ENCODE peak calls at places on chromosomes 13 and 19, in four cellular contexts. O is fibroblast of the aortic adventitia, Z is omental fat pad, Y is BE2C. K is an unnamed sample.

GRCh38 chr19:48121909-48122371 is 11.3 kb upstream of the PLA2G4C start:
- DNase-seq in O (no peak), Z (no peak), Y (peak), K (no peak)

GRCh38 chr19:46134527-46134926 is 10.0 kb upstream of the IGFL3 start:
- DNase-seq in O (peak), Z (no peak), Y (no peak), K (no peak)

GRCh38 chr13:108877300-108877699 is 247.9 kb downstream of the MYO16 start:
- DNase-seq in O (no peak), Z (no peak), Y (no peak), K (no peak)

GRCh38 chr13:21047591-21048282 is 13.6 kb downstream of the LATS2 start:
- DNase-seq in O (no peak), Z (no peak), Y (no peak), K (no peak)

GRCh38 chr19:41376241-41376997 is at the start of gene TMEM91:
- DNase-seq in O (peak), Z (no peak), Y (peak), K (peak)

GRCh38 chr13:26050568-26051230 is 1.1 kb downstream of the SHISA2 start:
- DNase-seq in O (no peak), Z (no peak), Y (peak), K (no peak)

GRCh38 chr13:113393226-113393571 is 29.3 kb upstream of the GRTP1 start:
- DNase-seq in O (no peak), Z (no peak), Y (no peak), K (no peak)

GRCh38 chr19:46065486-46065885 is 24.7 kb upstream of the IGFL4 start:
- DNase-seq in O (peak), Z (no peak), Y (no peak), K (no peak)

GRCh38 chr19:47798904-47799266 is 5.5 kb downstream of the TPRX1 start:
- DNase-seq in O (no peak), Z (no peak), Y (no peak), K (no peak)

GRCh38 chr19:7857727-7858701 is 16.2 kb downstream of the PRR36 start:
- DNase-seq in O (no peak), Z (no peak), Y (no peak), K (no peak)

GRCh38 chr13:106295971-106296370 is 239.5 kb downstream of the EFNB2 start:
- DNase-seq in O (no peak), Z (no peak), Y (no peak), K (no peak)

GRCh38 chr19:36028313-36029041 is 4.2 kb downstream of the CLIP3 start:
- DNase-seq in O (no peak), Z (no peak), Y (no peak), K (no peak)

GRCh38 chr19:36031308-36031707 is 1.4 kb downstream of the CLIP3 start:
- DNase-seq in O (no peak), Z (no peak), Y (no peak), K (no peak)

GRCh38 chr19:36030264-36031148 is 2.2 kb downstream of the CLIP3 start:
- DNase-seq in O (peak), Z (no peak), Y (no peak), K (no peak)

GRCh38 chr19:36027696-36028095 is 5.0 kb downstream of the CLIP3 start:
- DNase-seq in O (no peak), Z (no peak), Y (no peak), K (no peak)

DNA sequence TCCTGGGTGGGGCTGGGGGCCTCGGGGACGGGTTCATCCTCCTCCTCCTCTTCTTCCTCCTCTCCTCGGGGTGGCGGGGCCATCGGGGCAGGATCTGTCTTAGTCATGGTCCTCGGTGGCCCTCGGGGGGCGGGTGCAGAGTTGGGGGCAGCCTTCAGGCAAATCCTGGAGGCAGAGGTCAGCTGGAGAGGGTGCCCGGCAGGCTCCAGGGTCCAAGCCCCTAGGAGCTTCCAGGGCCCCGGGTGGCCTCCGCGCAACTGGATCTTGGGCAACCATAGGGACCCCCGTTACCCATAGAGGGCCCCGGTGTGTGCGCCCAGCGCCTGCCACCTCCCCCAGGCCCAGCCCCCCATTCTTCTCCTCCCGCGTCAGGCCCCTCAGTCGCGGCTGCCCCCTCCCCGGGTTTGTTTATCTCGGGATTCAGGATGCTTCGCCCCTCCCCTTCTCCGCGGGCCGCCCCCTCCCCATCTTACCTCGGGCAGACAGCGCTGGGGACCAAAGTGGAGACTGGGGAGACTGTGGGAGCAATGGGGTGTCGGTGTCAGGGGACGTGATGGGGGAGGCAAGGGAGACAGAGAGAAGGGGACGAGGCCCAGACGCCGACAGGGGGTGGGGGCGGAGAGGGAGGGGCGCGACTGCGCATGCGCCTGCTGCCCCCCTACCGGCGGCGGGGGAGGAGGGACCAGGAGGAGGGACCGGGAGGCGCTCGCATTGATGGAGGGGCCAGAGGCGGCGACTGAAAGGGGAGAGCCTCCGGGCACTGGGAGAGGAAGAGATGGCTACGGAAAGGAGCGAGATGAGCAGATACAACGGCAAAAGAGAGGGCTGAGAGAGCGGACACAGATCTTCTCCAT is at the start of gene CLIP3:
- DNase-seq in O (peak), Z (no peak), Y (peak), K (peak)
- TF ChIP-seq CTCF in O (peak), Z (no peak), Y (no peak), K (no peak)

GRCh38 chr19:44499559-44499958 is 763 bp downstream of the ZNF180 start:
- DNase-seq in O (no peak), Z (no peak), Y (no peak), K (no peak)
- TF ChIP-seq CTCF in O (no peak), Z (no peak), Y (no peak), K (no peak)

GRCh38 chr19:16222806-16223205 is 25.1 kb downstream of the AP1M1 start:
- DNase-seq in O (peak), Z (no peak), Y (no peak), K (no peak)
- TF ChIP-seq CTCF in O (no peak), Z (no peak), Y (no peak), K (no peak)

DNA sequence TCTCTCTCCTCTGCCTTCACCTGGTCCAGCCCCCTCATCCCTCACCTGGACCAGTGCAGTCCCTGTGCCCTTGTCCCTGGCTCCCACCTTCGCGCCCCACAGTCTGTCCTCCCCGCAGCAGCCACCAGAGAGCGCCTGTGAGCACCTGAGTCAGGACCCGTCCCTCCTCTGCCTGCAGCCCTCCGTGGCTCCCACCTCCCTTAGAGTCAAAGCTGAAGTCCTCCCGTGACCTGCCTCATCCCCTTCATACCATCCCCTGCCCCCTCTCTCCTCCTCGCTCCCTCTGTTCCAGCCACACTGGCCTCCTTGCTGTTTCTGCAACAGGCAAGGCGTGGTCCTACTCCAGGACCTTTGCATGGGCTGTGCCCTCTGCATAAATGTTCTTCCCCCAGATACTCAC is 10.3 kb downstream of the CELF5 start:
- DNase-seq in O (no peak), Z (no peak), Y (peak), K (no peak)
- TF ChIP-seq CTCF in O (peak), Z (no peak), Y (peak), K (no peak)

GRCh38 chr19:38795549-38795948 is 6.5 kb downstream of the LGALS7B start:
- DNase-seq in O (no peak), Z (no peak), Y (no peak), K (no peak)

GRCh38 chr19:38793186-38793585 is 4.2 kb downstream of the LGALS7B start:
- DNase-seq in O (peak), Z (no peak), Y (no peak), K (no peak)

GRCh38 chr19:38793671-38794070 is 4.7 kb downstream of the LGALS7B start:
- DNase-seq in O (no peak), Z (no peak), Y (no peak), K (no peak)

GRCh38 chr19:38796154-38796553 is 7.2 kb downstream of the LGALS7B start:
- DNase-seq in O (no peak), Z (no peak), Y (no peak), K (no peak)

DNA sequence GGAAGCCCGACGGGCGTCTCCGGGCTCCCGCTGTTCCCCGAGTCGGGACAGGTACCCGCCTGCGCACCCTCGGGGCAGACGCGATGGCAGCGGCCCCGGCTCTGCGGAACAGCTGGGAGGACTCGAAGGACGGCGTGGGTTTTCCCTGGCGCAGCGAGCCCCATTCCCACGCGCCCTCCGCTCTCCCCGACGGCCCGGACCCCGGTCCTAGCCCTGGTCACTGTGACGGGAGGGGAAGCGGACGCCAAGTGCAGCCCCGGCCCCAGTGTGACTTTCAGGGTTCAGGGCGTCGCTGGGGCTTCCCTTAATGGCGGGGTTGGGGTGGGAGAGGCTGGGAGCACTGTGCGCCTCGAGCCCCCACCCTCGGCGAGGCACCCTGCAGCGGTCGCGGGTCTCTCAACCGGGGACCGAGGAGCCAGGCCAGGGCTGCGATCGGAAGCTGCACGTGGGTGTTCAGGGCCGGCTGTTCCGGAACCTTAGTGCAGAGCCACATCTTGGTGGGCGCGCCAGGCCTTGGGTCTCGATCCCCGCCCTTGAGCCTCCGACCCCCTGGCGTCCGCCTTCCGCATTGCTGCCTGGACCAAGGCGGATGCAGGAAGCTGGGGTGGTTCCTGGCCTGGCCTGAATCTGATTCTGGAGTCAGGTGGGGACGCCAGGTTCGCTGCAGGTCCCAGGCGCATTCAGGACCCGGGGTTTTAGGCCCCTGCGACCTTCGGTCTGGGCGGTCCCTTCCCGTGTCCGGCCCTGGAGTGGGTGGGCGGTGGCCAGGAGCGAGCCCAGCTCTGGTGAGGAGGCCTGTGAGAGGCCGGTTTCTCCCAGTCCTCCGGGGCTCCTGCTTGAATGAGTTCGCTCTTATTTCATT is 3.5 kb downstream of the LGALS7B start:
- DNase-seq in O (no peak), Z (no peak), Y (no peak), K (no peak)
- TF ChIP-seq CTCF in O (peak), Z (no peak), Y (no peak), K (no peak)

DNA sequence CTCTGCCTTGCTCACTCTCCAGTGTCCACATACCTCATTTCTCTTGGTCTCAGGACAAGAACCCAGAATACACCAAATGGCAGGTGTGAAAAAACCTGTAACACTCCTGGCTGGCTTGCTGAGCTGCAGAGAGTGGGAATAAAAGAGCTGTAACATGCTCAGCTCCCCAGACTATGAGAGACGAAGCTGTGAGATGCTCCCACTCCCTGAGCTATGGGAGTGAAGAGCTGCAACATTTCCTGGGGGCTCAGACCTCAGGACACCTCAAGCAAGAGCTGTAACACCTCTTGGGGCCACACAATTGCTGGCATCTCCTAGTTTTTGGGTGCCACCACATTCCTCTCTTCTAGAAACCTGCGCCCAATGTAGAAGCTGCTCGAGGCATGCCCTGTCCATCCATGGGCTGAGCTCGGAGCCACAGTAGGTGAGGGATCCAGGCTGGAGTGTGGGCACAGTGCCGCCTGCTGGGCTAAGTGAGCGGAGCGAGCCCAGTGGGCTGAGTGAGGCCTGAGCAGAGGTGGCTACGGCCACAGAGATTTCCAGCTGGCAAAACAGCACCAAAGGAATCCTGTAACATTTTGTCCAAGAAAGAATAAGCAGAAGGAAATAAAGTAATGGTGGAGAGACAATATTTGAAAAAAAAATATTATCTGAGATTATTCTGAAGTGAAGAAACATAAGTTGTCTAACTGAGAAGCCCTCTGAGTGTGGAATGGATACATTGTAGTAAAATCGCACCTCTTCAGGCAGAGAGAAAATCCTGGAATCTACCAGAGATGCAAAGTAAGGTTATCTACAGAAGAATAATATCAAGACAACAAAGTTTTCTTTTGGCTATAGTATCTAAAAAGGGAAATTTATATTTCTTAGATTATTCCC is 186.2 kb upstream of the PCDH9 start:
- DNase-seq in O (peak), Z (no peak), Y (peak), K (no peak)
- TF ChIP-seq CTCF in O (peak), Z (no peak), Y (peak), K (no peak)

GRCh38 chr19:35986664-35987570 is 8.1 kb upstream of the SDHAF1 start:
- DNase-seq in O (no peak), Z (no peak), Y (peak), K (no peak)
- TF ChIP-seq CTCF in O (no peak), Z (no peak), Y (no peak), K (no peak)

GRCh38 chr19:18477042-18477760 is 39.3 kb upstream of the ISYNA1 start:
- DNase-seq in O (no peak), Z (no peak), Y (no peak), K (no peak)
- TF ChIP-seq CTCF in O (no peak), Z (no peak), Y (peak), K (no peak)

GRCh38 chr19:10701955-10702307 is 692 bp downstream of the QTRT1 start:
- DNase-seq in O (no peak), Z (no peak), Y (peak), K (no peak)
- TF ChIP-seq CTCF in O (no peak), Z (no peak), Y (no peak), K (no peak)